ENCODE peak calls at places on chromosomes 5 and 9, in nine cellular contexts. O, S, H, B, Y, W, N, E and A are unnamed samples.

GRCh38 chr5:38208782-38209378 is 49.5 kb upstream of the EGFLAM start:
- DNase-seq in N (no peak), O (no peak), E (peak; percentile 60), Y (no peak), S (peak; percentile 61), W (no peak), B (no peak), H (peak; percentile 34), A (no peak)

GRCh38 chr9:91896513-91897121 is 53.4 kb downstream of the ROR2 start:
- DNase-seq in S (no peak), Y (no peak), W (peak; percentile 71), O (no peak), B (no peak), H (peak; percentile 65), N (peak; percentile 84), E (no peak), A (peak; percentile 40)

GRCh38 chr9:83714316-83714715 is 6.6 kb upstream of the UBQLN1 start:
- DNase-seq in S (no peak), O (no peak), B (no peak), W (no peak), N (no peak), E (no peak), H (no peak), Y (no peak), A (no peak)

GRCh38 chr5:33235304-33235703 is 205.5 kb upstream of the TARS1 start:
- DNase-seq in E (no peak), O (no peak), H (no peak), N (no peak), S (no peak), B (no peak), W (no peak), Y (no peak), A (no peak)

GRCh38 chr9:98284754-98285153 is 29.3 kb upstream of the TBC1D2 start:
- DNase-seq in Y (no peak), E (no peak), O (no peak), N (no peak), B (no peak), H (no peak), S (no peak), W (no peak), A (no peak)

GRCh38 chr5:76938177-76938576 is 14.7 kb upstream of the CRHBP start:
- DNase-seq in E (no peak), N (no peak), O (no peak), W (no peak), Y (no peak), H (no peak), S (no peak), B (no peak), A (no peak)

GRCh38 chr5:134149571-134150303 is 27.0 kb downstream of the SKP1 start:
- DNase-seq in B (no peak), Y (no peak), E (no peak), W (peak; percentile 30), O (no peak), H (no peak), S (no peak), N (no peak), A (no peak)

GRCh38 chr9:68964102-68964541 is 49.8 kb downstream of the PRKACG start:
- DNase-seq in Y (no peak), E (no peak), H (no peak), B (no peak), N (no peak), O (no peak), W (no peak), S (no peak), A (no peak)

GRCh38 chr5:5046680-5047502 is 93.2 kb upstream of the ADAMTS16 start:
- DNase-seq in B (no peak), W (no peak), O (no peak), S (no peak), E (no peak), N (no peak), H (no peak), Y (no peak), A (no peak)

GRCh38 chr9:135797507-135798302 is 95.7 kb downstream of the KCNT1 start:
- DNase-seq in O (peak; percentile 94), E (no peak), H (no peak), B (no peak), Y (no peak), S (peak; percentile 62), N (no peak), W (peak; percentile 31), A (no peak)

GRCh38 chr9:90921104-90921503 is 119.5 kb downstream of the SYK start:
- DNase-seq in Y (no peak), N (peak; percentile 95), E (no peak), S (no peak), H (no peak), W (peak; percentile 76), B (no peak), O (no peak), A (peak; percentile 44)

GRCh38 chr9:134483361-134484184 is 157.3 kb downstream of the RXRA start:
- DNase-seq in H (no peak), W (no peak), E (no peak), N (peak; percentile 54), B (no peak), S (no peak), O (no peak), Y (peak; percentile 50), A (no peak)
- TF ChIP-seq EP300 in H (no peak), W (no peak), E (no peak), N (no peak), B (no peak), S (no peak), O (no peak), Y (no peak), A (no peak)

GRCh38 chr5:136054133-136054996 is 25.6 kb downstream of the TGFBI start:
- DNase-seq in S (no peak), H (no peak), N (no peak), W (no peak), Y (no peak), E (no peak), O (no peak), B (no peak), A (no peak)

GRCh38 chr5:136057401-136057951 is 28.7 kb downstream of the TGFBI start:
- DNase-seq in Y (no peak), H (no peak), W (no peak), E (no peak), S (no peak), B (no peak), O (no peak), N (no peak), A (no peak)

GRCh38 chr5:136056336-136056735 is 27.5 kb downstream of the TGFBI start:
- DNase-seq in H (no peak), N (no peak), S (no peak), Y (no peak), B (no peak), O (no peak), W (no peak), E (no peak), A (no peak)

GRCh38 chr5:136056771-136057335 is 28.1 kb downstream of the TGFBI start:
- DNase-seq in E (no peak), H (no peak), B (no peak), S (no peak), N (no peak), Y (no peak), O (no peak), W (no peak), A (no peak)

DNA sequence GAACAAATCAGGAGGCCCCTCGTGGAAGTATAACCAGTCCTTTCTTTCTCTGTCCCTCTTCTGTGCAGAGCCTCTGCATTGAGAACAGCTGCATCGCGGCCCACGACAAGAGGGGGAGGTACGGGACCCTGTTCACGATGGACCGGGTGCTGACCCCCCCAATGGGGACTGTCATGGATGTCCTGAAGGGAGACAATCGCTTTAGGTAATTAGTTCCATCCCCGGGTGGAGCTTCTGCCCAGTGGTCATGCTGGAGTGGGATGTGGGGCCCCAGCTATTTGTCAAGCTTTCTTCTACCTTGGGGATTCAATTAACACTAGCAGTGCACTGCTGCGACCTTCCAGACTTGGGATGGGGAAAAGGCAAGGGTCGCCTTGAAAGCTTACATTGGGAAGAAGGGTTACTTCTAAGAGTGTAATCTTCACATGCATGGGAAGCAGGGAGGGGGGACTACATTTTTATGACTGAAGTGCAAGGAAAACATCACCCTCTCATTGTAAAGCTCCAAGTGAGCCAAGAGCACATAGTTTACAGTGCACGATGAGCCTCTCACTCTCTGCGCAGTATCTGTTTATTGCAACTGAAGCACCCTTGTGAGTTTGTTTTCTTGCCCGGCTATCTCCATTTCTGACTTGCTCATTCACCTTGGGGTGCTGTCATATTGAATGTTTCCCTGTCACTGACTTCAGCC is 27.0 kb downstream of the TGFBI start:
- DNase-seq in Y (no peak), W (no peak), B (no peak), O (no peak), E (no peak), N (no peak), S (no peak), H (no peak), A (no peak)
- H3K4me1 ChIP-seq in Y (peaks cover 24% of the 10 kb centered on the region), W (peaks cover 9% of the 10 kb centered on the region), B (peaks cover 27% of the 10 kb centered on the region), O (no peaks in the 10 kb centered on the region), E (peaks cover 67% of the 10 kb centered on the region), N (peaks cover 3% of the 10 kb centered on the region), S (peaks cover 97% of the 10 kb centered on the region), H (peaks cover 6% of the 10 kb centered on the region), A (peaks cover 28% of the 10 kb centered on the region)

GRCh38 chr9:87655731-87656130 is 70.2 kb upstream of the CTSL start:
- DNase-seq in S (no peak), E (no peak), O (no peak), B (no peak), H (no peak), N (no peak), W (no peak), Y (no peak), A (no peak)
- TF ChIP-seq EP300 in S (no peak), E (no peak), O (no peak), B (no peak), H (no peak), N (no peak), W (no peak), Y (no peak), A (no peak)

DNA sequence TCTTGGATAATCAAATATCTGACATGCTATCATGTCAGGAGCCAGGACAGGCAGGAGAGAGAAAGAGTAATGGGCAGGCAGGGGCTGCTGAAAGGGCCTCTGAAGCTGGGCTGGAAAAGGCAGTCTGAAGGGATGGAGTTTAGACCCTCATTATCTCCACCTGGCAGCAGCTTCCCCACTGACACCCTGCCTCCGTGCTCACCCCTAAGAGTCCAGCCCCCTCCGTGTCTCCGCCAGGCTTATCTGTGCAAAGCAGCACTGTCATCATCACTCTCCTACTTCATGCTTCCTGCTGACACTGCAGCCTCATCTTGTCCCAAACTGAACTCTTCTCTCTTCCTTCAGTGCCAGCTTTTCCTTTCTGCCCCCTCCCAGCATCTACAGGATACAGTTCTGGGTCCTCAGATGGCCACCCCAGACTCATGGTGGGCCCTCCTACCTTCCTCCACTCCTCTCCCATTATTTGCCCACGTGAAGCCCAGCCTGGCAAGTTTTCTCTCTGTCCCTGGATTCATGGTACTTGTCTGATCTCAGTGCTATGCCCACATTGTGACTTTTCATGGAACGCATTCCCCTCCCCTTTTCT is 70.9 kb upstream of the KLF9 start:
- DNase-seq in W (no peak), E (no peak), S (no peak), Y (no peak), O (no peak), N (no peak), H (peak; percentile 35), B (no peak), A (no peak)
- H3K4me1 ChIP-seq in W (peaks cover 25% of the 10 kb centered on the region), E (peaks cover 87% of the 10 kb centered on the region), S (peaks cover 3% of the 10 kb centered on the region), Y (peaks cover 80% of the 10 kb centered on the region), O (no peaks in the 10 kb centered on the region), N (peaks cover 4% of the 10 kb centered on the region), H (peaks cover 9% of the 10 kb centered on the region), B (peaks cover 55% of the 10 kb centered on the region), A (peaks cover 37% of the 10 kb centered on the region)